ENCODE peak calls at places on chromosomes 3 and 15, in ten cellular contexts. J is adrenal gland, K is heart left ventricle, F is AG09309, R is transverse colon, L is fibroblast of lung, H is neuronal stem cell, O is foreskin fibroblast, C is cardiac fibroblast, A is fibroblast of pulmonary artery. Z is an unnamed sample.

GRCh38 chr3:36653095-36653494 is 111.3 kb downstream of the DCLK3 start:
- DNase-seq in H (no peak), K (no peak), R (no peak), L (peak; percentile 56), F (no peak), C (peak; percentile 63), A (peak; percentile 3), O (peak; percentile 75), J (no peak), Z (peak; percentile 32)

GRCh38 chr3:49373563-49373962 is 15.4 kb upstream of the GPX1 start:
- DNase-seq in K (no peak), F (no peak), L (no peak), O (no peak), J (no peak), C (no peak), R (no peak), H (no peak), A (no peak), Z (no peak)

GRCh38 chr3:143998266-143998665 is 26.6 kb downstream of the DIPK2A start:
- DNase-seq in L (peak; percentile 92), J (no peak), C (peak; percentile 86), K (no peak), O (peak; percentile 66), A (peak; percentile 72), H (no peak), F (no peak), R (peak; percentile 9), Z (no peak)

GRCh38 chr15:23736291-23736690 is 49.2 kb upstream of the NDN start:
- DNase-seq in C (no peak), J (no peak), F (no peak), O (no peak), R (no peak), H (no peak), A (no peak), L (no peak), K (no peak), Z (no peak)

GRCh38 chr3:13771496-13771895 is 108.4 kb downstream of the WNT7A start:
- DNase-seq in O (no peak), R (no peak), J (peak; percentile 14), C (no peak), A (no peak), L (no peak), K (no peak), F (no peak), H (no peak), Z (no peak)

GRCh38 chr3:159130108-159130507 is 328.3 kb downstream of the MFSD1 start:
- DNase-seq in K (no peak), L (peak; percentile 5), F (no peak), R (peak; percentile 21), H (no peak), O (peak; percentile 75), A (no peak), J (peak; percentile 57), C (peak; percentile 38), Z (no peak)

GRCh38 chr3:123688241-123688747 is 103.4 kb upstream of the HACD2 start:
- DNase-seq in H (no peak), K (no peak), F (peak; percentile 87), R (no peak), L (peak; percentile 97), C (peak; percentile 98), J (peak; percentile 73), O (peak; percentile 98), A (peak; percentile 87), Z (peak; percentile 78)

GRCh38 chr15:85312486-85312885 is 67.9 kb upstream of the AKAP13 start:
- DNase-seq in A (peak; percentile 46), O (no peak), R (no peak), H (no peak), J (no peak), C (peak; percentile 56), K (no peak), F (no peak), L (peak; percentile 66), Z (no peak)

GRCh38 chr3:17387108-17387507 is 355.3 kb downstream of the TBC1D5 start:
- DNase-seq in H (no peak), K (no peak), C (no peak), R (no peak), F (no peak), A (no peak), J (no peak), O (no peak), L (no peak), Z (no peak)

GRCh38 chr3:158072790-158073189 is 33.4 kb downstream of the SHOX2 start:
- DNase-seq in F (no peak), H (no peak), K (no peak), R (no peak), J (no peak), A (no peak), C (no peak), L (no peak), O (no peak), Z (no peak)

GRCh38 chr15:83449928-83450501 is 2.9 kb downstream of the SH3GL3 start:
- DNase-seq in R (no peak), O (peak; percentile 71), A (peak; percentile 25), L (no peak), K (no peak), H (no peak), J (no peak), F (no peak), C (peak; percentile 33), Z (no peak)

GRCh38 chr3:51378726-51379125 is 6.4 kb upstream of the MANF start:
- DNase-seq in O (no peak), L (no peak), C (no peak), A (no peak), K (no peak), H (no peak), J (no peak), F (no peak), R (no peak), Z (no peak)

GRCh38 chr3:50245831-50246516 is 10.0 kb downstream of the GNAI2 start:
- DNase-seq in C (peak; percentile 90), L (peak; percentile 34), O (peak; percentile 95), A (peak; percentile 85), R (peak; percentile 95), J (peak; percentile 95), F (peak; percentile 57), H (peak; percentile 97), K (peak; percentile 92), Z (no peak)

GRCh38 chr3:38190481-38190881 is 25.1 kb downstream of the OXSR1 start:
- DNase-seq in K (no peak), O (no peak), H (no peak), F (no peak), R (no peak), J (no peak), L (no peak), A (no peak), C (no peak), Z (no peak)

GRCh38 chr3:140342668-140343067 is 335.2 kb upstream of the TRIM42 start:
- DNase-seq in R (no peak), H (no peak), J (no peak), F (no peak), O (no peak), K (no peak), L (no peak), C (no peak), A (no peak), Z (no peak)

GRCh38 chr3:12719984-12720656 is 38.9 kb downstream of the TMEM40 start:
- DNase-seq in A (peak; percentile 90), O (peak; percentile 91), J (peak; percentile 90), C (peak; percentile 89), L (peak; percentile 77), R (peak; percentile 78), F (peak; percentile 49), H (peak; percentile 72), K (peak; percentile 79), Z (peak; percentile 59)
- H3K4me3 ChIP-seq in A (peak overlapping the region; percentile 44), O (peak overlapping the region; percentile 19), J (peak overlapping the region; percentile 23), C (peak overlapping the region; percentile 21), L (peak overlapping the region; percentile 52), R (no peak overlapping the region), F (peak overlapping the region; percentile 28), H (no peak overlapping the region), K (peak overlapping the region; percentile 36), Z (peak overlapping the region; percentile 28)

GRCh38 chr15:57690341-57690966 is 16.1 kb upstream of the POLR2M start:
- DNase-seq in C (no peak), L (no peak), K (no peak), R (no peak), F (no peak), J (no peak), O (no peak), A (no peak), H (no peak), Z (no peak)
- H3K4me3 ChIP-seq in C (no peak overlapping the region), L (no peak overlapping the region), K (no peak overlapping the region), R (no peak overlapping the region), F (no peak overlapping the region), J (no peak overlapping the region), O (no peak overlapping the region), A (no peak overlapping the region), H (no peak overlapping the region), Z (no peak overlapping the region)

GRCh38 chr3:112358311-112358780 is 25.4 kb downstream of the CD200 start:
- DNase-seq in K (no peak), J (no peak), R (no peak), A (no peak), H (no peak), O (no peak), F (no peak), L (peak; percentile 28), C (peak; percentile 53), Z (no peak)
- H3K4me3 ChIP-seq in K (peak overlapping the region; percentile 39), J (no peak overlapping the region), R (no peak overlapping the region), A (no peak overlapping the region), H (no peak overlapping the region), O (no peak overlapping the region), F (no peak overlapping the region), L (no peak overlapping the region), C (no peak overlapping the region), Z (no peak overlapping the region)

GRCh38 chr3:45554001-45554691 is 40.4 kb upstream of the LIMD1 start:
- DNase-seq in C (peak; percentile 43), O (peak; percentile 62), F (no peak), H (no peak), J (peak; percentile 76), L (peak; percentile 73), R (peak; percentile 73), A (peak; percentile 49), K (peak; percentile 62), Z (no peak)

GRCh38 chr3:45552773-45553371 is 41.7 kb upstream of the LIMD1 start:
- DNase-seq in H (no peak), K (no peak), J (peak; percentile 28), L (no peak), O (no peak), A (no peak), R (no peak), C (no peak), F (no peak), Z (no peak)

GRCh38 chr3:45552031-45552772 is 42.3 kb upstream of the LIMD1 start:
- DNase-seq in A (peak; percentile 8), C (no peak), K (no peak), F (no peak), H (no peak), J (peak; percentile 46), L (no peak), R (no peak), O (peak; percentile 41), Z (no peak)

GRCh38 chr3:45555154-45555591 is 39.4 kb upstream of the LIMD1 start:
- DNase-seq in R (no peak), F (no peak), A (no peak), J (peak; percentile 40), K (no peak), O (no peak), L (no peak), C (no peak), H (no peak), Z (no peak)

DNA sequence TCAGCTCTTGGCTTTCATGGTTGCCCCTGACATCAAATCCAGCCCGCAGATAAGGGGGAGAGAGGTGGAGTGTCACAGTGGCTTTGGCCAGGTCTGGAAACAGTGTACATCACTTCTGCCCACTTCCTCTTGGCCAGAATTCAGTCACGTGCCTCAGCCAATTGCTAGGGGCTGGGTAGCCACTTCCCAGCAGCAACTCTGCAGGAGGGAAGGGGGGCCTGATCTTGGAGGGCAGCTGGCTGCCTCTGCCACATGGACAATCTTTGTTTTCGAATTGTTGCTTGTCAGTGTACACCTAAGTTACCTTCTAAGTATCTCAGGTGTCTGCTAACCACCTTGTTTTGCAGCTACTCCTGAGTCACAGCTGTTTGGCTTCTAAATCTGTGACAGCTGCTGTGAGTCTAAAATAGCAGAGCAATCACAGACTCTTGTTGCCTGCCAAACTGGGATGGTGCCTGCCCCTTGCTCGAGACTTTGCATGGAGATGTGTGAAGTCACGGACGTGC is 41.0 kb upstream of the LIMD1 start:
- DNase-seq in K (peak; percentile 78), J (peak; percentile 67), F (no peak), C (peak; percentile 53), L (peak; percentile 84), O (peak; percentile 64), A (peak; percentile 75), R (peak; percentile 61), H (no peak), Z (no peak)
- H3K4me3 ChIP-seq in K (no peak overlapping the region), J (no peak overlapping the region), F (no peak overlapping the region), C (no peak overlapping the region), L (no peak overlapping the region), O (no peak overlapping the region), A (no peak overlapping the region), R (no peak overlapping the region), H (no peak overlapping the region), Z (no peak overlapping the region)